ENCODE peak calls at places on chromosomes 1 and 21, in seven cellular contexts. Y, T, N, D, U, W and J are unnamed samples.

GRCh38 chr21:34365794-34366193 is 2.0 kb downstream of the KCNE2 start:
- DNase-seq in T (no peak), U (no peak), Y (no peak), D (no peak), W (no peak), N (no peak), J (no peak)

GRCh38 chr1:84853743-84854721 is 39.0 kb downstream of the LPAR3 start:
- DNase-seq in W (peak), D (peak), Y (no peak), N (no peak), U (peak), T (peak), J (no peak)

GRCh38 chr1:107867892-107868291 is 97.1 kb downstream of the VAV3 start:
- DNase-seq in N (no peak), T (no peak), D (no peak), W (no peak), Y (no peak), U (no peak), J (no peak)

GRCh38 chr1:175073054-175073453 is 5.4 kb downstream of the TNN start:
- DNase-seq in U (no peak), Y (no peak), W (peak), D (no peak), T (no peak), N (no peak), J (no peak)

GRCh38 chr1:201648911-201649775 is 110.2 kb downstream of the NAV1 start:
- DNase-seq in D (no peak), T (peak), Y (no peak), U (no peak), N (peak), W (peak), J (no peak)

GRCh38 chr1:168550971-168551370 is 7.2 kb upstream of the XCL2 start:
- DNase-seq in D (no peak), W (peak), N (no peak), U (no peak), T (no peak), Y (no peak), J (no peak)

GRCh38 chr1:67716800-67717199 is 31.8 kb downstream of the GADD45A start:
- DNase-seq in N (no peak), Y (no peak), W (peak), U (no peak), D (no peak), T (peak), J (no peak)

GRCh38 chr21:29196021-29196663 is 65.7 kb downstream of the MAP3K7CL start:
- DNase-seq in T (peak), W (peak), Y (no peak), D (peak), N (no peak), U (peak), J (peak)

GRCh38 chr21:36798461-36798860 is 99.5 kb downstream of the SIM2 start:
- DNase-seq in D (no peak), T (no peak), W (no peak), Y (no peak), N (no peak), U (no peak), J (no peak)

GRCh38 chr21:45512626-45513002 is 29.6 kb downstream of the SLC19A1 start:
- DNase-seq in N (no peak), W (no peak), U (no peak), Y (no peak), T (no peak), D (no peak), J (peak)

GRCh38 chr1:37795340-37796110 is 1.9 kb downstream of the MANEAL start:
- DNase-seq in Y (no peak), T (peak), D (no peak), W (peak), U (no peak), N (no peak), J (peak)

GRCh38 chr1:42743302-42744029 is 3.4 kb upstream of the CLDN19 start:
- DNase-seq in W (no peak), N (no peak), T (peak), D (no peak), Y (no peak), U (no peak), J (no peak)

GRCh38 chr1:15355968-15356621 is 53.6 kb upstream of the EFHD2 start:
- DNase-seq in Y (no peak), D (peak), T (peak), N (no peak), W (peak), U (no peak), J (no peak)

GRCh38 chr1:182229451-182229850 is 162.1 kb downstream of the GLUL start:
- DNase-seq in U (no peak), T (no peak), N (no peak), W (no peak), Y (no peak), D (no peak), J (no peak)

GRCh38 chr21:26659181-26659580 is 86.1 kb upstream of the CYYR1 start:
- DNase-seq in W (peak), N (no peak), D (no peak), Y (no peak), U (no peak), T (peak), J (no peak)

GRCh38 chr1:90614872-90615271 is 102.2 kb downstream of the BARHL2 start:
- DNase-seq in T (peak), W (no peak), D (no peak), Y (no peak), N (no peak), U (no peak), J (no peak)

GRCh38 chr1:223022641-223023473 is 120.2 kb downstream of the TLR5 start:
- DNase-seq in N (no peak), W (no peak), T (no peak), D (no peak), Y (no peak), U (no peak), J (no peak)

GRCh38 chr1:227937531-227938145 is 10.1 kb downstream of the WNT9A start:
- DNase-seq in U (no peak), Y (no peak), T (no peak), D (no peak), W (no peak), N (no peak), J (peak)

GRCh38 chr1:23548704-23549143 is 10.6 kb downstream of the ID3 start:
- DNase-seq in N (no peak), D (no peak), T (no peak), W (peak), U (no peak), Y (no peak), J (peak)

GRCh38 chr21:28247454-28248020 is 745.1 kb downstream of the LTN1 start:
- DNase-seq in T (no peak), Y (no peak), W (no peak), U (no peak), N (no peak), D (no peak), J (no peak)

GRCh38 chr1:13228343-13228781 is 2.4 kb upstream of the PRAMEF18 start:
- DNase-seq in Y (no peak), D (no peak), U (peak), W (no peak), T (no peak), N (no peak), J (no peak)

GRCh38 chr1:43973981-43974442 is 748 bp upstream of the ATP6V0B start:
- DNase-seq in D (no peak), U (no peak), T (peak), N (peak), W (no peak), Y (no peak), J (no peak)

GRCh38 chr1:109791495-109792040 is 27.8 kb upstream of the EPS8L3 start:
- DNase-seq in W (no peak), N (no peak), U (no peak), Y (no peak), D (no peak), T (no peak), J (peak)

GRCh38 chr21:46561448-46562095 is 43.3 kb downstream of the S100B start:
- DNase-seq in U (no peak), Y (no peak), D (no peak), N (no peak), T (no peak), W (no peak), J (no peak)

GRCh38 chr1:234206651-234207284 is 166.5 kb upstream of the COA6 start:
- DNase-seq in T (peak), W (peak), N (no peak), Y (no peak), U (no peak), D (peak), J (no peak)

GRCh38 chr1:88228153-88228552 is 455.9 kb upstream of the PKN2 start:
- DNase-seq in U (no peak), W (no peak), Y (no peak), T (no peak), D (no peak), N (no peak), J (no peak)

GRCh38 chr1:93331412-93331811 is 14.3 kb upstream of the DR1 start:
- DNase-seq in N (no peak), U (no peak), T (no peak), Y (no peak), D (no peak), W (peak), J (no peak)

GRCh38 chr1:220825819-220826551 is 39.3 kb downstream of the MTARC1 start:
- DNase-seq in W (no peak), T (no peak), D (no peak), N (no peak), U (no peak), Y (no peak), J (no peak)

GRCh38 chr21:45336535-45336810 is 48.8 kb upstream of the POFUT2 start:
- DNase-seq in W (no peak), Y (no peak), N (no peak), U (no peak), T (no peak), D (no peak), J (no peak)

GRCh38 chr21:46081022-46081861 is 16.7 kb upstream of the COL6A2 start:
- DNase-seq in U (no peak), T (no peak), D (no peak), Y (no peak), N (no peak), W (no peak), J (peak)